ENCODE peak calls at places on chromosomes 1 and 21, in five cellular contexts. T is tibial nerve, Z is stomach, X is A549, N is osteoblast. V is an unnamed sample.

GRCh38 chr1:26752519-26752918 is 35.2 kb upstream of the PIGV start:
- DNase-seq in T (no peak), Z (no peak), X (no peak), N (no peak), V (no peak)

GRCh38 chr21:44477712-44478111 is 22.4 kb downstream of the LRRC3 start:
- DNase-seq in T (no peak), Z (no peak), X (no peak), N (no peak), V (no peak)

GRCh38 chr1:161216945-161217712 is 2.0 kb downstream of the FCER1G start:
- DNase-seq in T (peak), Z (no peak), X (no peak), N (peak), V (no peak)

GRCh38 chr21:29943885-29944284 is 4.1 kb upstream of the GRIK1 start:
- DNase-seq in T (no peak), Z (no peak), X (no peak), N (no peak), V (no peak)

GRCh38 chr21:36087362-36088138 is 17.7 kb downstream of the CBR1 start:
- DNase-seq in T (no peak), Z (no peak), X (no peak), N (no peak), V (no peak)

GRCh38 chr1:91591175-91591968 is 90.7 kb downstream of the CDC7 start:
- DNase-seq in T (no peak), Z (no peak), X (no peak), N (no peak), V (no peak)

GRCh38 chr1:203103201-203103600 is 17.4 kb upstream of the MYOG start:
- DNase-seq in T (no peak), Z (peak), X (no peak), N (peak), V (no peak)

GRCh38 chr1:248380854-248381253 is 5.3 kb downstream of the OR2T6 start:
- DNase-seq in T (no peak), Z (no peak), X (no peak), N (no peak), V (no peak)

GRCh38 chr1:68201546-68202238 is 30.6 kb downstream of the WLS start:
- DNase-seq in T (no peak), Z (no peak), X (no peak), N (no peak), V (no peak)

GRCh38 chr21:26130249-26130896 is 40.2 kb downstream of the APP start:
- DNase-seq in T (no peak), Z (no peak), X (no peak), N (peak), V (no peak)

GRCh38 chr1:236558069-236558468 is 34.3 kb downstream of the LGALS8 start:
- DNase-seq in T (no peak), Z (no peak), X (no peak), N (no peak), V (no peak)

DNA sequence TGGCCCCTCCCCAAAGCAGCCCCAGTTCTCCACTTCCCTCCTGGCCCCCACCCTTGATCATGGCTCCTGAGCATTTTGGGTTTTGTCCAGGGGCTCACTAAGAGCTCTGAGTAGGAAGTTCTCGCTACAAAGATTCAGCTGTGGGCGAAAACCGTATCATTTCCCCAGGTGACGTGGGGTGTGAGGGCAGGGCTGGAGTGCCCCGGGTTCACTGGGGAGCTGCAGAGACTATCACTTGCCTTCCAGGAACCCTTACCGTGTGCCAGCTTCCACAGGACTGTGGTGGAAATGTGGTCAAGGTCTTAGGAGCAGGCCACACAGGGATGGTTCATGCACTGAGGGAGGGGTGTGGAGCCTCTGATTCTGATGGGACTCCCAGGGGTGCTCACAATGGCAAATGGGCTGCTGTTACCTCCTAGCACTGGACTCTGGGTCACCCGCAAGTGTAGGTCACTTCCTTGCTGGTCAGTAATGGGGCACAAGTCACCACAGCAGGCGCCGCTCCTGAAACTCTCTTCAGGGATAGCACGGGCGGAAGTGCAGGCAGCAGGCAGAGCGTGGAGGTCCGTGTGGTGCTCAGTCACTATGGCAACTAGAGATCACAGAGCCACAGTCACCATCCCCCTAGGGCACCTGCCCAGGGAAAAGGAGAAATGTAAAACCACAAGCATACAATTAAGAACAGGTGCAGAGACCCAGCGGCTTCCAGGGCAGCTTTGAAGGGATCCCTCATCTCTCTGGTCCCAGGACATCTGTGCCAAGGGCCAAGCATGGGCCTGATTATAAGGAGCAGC is 35.4 kb downstream of the RSPH1 start:
- DNase-seq in T (no peak), Z (no peak), X (no peak), N (no peak), V (no peak)
- H3K4me3 ChIP-seq in T (no peak), Z (no peak), X (no peak), N (no peak), V (no peak)

DNA sequence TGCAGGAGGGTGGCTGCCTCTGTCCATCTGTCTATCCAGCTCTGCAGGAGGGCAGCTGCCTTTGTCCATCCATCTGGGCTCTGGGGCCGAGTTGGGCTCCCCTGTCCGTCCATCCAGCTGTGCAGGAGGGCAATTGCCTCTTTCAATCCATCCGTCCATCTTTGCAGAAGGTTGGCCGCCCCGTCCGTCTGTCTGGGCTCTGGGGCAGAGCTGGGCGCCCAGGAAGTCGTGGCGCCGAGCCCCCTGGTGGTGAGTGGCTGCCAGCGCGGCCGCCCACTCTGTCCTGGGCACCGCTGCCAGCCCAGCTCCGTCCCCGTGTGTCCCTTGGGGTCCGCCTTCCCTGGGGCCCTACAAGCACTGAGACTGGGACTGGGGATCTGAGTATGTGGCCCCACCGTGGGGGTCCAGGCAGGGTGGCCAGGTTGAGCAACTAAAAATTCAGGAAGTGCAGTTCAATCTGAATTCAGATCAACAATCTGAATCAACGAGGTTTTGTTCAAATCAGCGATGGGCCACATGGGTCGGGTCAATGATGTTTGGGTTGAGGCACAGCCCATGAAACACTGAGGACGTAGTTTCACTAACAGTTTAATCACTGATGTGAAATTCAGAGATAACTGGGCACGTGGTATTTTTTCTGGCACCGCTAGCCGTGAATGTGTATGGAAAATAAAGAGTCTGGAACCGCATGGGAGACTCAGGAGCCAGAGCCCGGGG is 99.1 kb upstream of the ACTRT2 start:
- DNase-seq in T (peak), Z (no peak), X (peak), N (no peak), V (no peak)
- TF ChIP-seq CTCF in T (peak), Z (no peak), X (peak), N (peak), V (peak)

DNA sequence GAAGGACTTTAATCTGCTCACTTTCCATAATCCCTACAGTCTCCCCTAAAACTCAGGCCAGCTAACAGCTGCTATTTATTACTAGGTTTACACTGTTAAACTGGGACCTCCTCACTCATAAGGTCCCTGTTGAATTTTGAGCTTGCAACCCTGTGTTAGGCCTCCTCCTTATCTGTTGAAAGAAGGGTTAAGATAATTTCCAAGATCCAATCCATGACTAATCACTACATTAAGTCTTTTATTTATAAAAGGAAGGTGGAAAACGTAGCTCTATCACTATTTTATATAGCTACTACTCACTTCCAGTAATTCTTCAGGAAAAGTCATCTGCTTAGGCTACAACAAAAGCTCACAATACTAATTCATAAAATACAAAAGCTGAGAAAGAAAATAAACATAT is 79.5 kb downstream of the EVI5 start:
- DNase-seq in T (no peak), Z (no peak), X (no peak), N (no peak), V (peak)
- H3K27ac ChIP-seq in T (no peak), Z (no peak), X (no peak), N (no peak), V (no peak)

GRCh38 chr1:200411406-200412257 is 1.8 kb upstream of the ZNF281 start:
- DNase-seq in T (no peak), Z (no peak), X (no peak), N (no peak), V (no peak)
- H3K4me3 ChIP-seq in T (no peak), Z (no peak), X (no peak), N (no peak), V (peak)

GRCh38 chr1:83704350-83704749 is 294.6 kb downstream of the TTLL7 start:
- DNase-seq in T (no peak), Z (no peak), X (no peak), N (no peak), V (no peak)
- TF ChIP-seq CTCF in T (no peak), Z (no peak), X (no peak), N (no peak), V (no peak)

GRCh38 chr1:116139592-116140134 is 28.5 kb downstream of the MAB21L3 start:
- DNase-seq in T (no peak), Z (no peak), X (no peak), N (no peak), V (no peak)
- H3K27ac ChIP-seq in T (no peak), Z (no peak), X (no peak), N (no peak), V (no peak)

DNA sequence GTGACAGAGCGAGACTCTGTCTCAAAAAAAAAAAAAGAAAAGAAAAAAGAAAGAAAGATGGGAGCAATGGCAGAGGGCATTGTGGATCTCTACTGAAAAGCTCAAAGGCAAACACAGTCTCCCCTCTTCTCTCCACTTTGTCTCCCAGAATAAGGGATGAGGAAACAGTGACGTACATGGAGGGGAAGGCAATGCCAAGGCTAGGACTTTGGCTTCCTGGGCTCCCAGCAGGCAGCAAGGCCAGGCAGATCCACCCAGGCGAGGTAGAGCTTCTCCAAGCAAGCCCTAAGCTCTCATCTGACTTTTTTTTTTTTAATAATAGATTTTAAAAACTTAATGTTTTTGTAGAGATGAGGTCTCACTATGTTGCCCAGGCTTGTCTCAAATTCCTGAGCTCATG is 4.6 kb downstream of the ARHGEF2 start:
- DNase-seq in T (no peak), Z (no peak), X (no peak), N (no peak), V (no peak)
- H3K4me3 ChIP-seq in T (no peak), Z (no peak), X (no peak), N (no peak), V (no peak)

DNA sequence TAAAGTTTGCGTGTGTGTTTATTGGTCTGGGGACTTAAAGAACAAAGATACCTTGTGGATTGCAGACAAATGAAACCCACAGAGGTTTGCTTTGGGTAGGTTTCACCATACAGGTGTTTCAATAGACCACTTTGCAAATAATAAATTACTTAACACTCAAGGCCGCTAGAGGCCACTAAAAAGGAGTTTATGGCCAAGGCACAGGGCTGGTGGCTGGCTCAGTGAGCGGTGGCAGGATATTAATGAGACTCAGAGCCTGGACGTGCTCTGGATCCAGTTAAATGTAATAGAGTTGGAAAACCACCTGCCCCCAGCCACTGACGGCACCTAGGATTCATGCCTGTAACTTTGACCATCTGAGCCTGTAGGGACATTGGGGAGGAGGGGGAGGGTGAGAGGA is 44.5 kb downstream of the LRRC38 start:
- DNase-seq in T (peak), Z (no peak), X (peak), N (no peak), V (no peak)
- TF ChIP-seq CTCF in T (no peak), Z (no peak), X (no peak), N (no peak), V (no peak)